ENCODE peak calls at places on chromosomes 12 and 14, in nine cellular contexts. B, L, K, R, Y, Z, X, E and H are unnamed samples.

GRCh38 chr14:23183479-23183878 is at the start of gene SLC7A8:
- DNase-seq in B (no peak), L (no peak), K (peak), R (peak), Y (peak), Z (peak), X (no peak), E (no peak), H (no peak)

GRCh38 chr12:66288121-66288520 is 14.2 kb upstream of the HELB start:
- DNase-seq in B (no peak), L (no peak), K (no peak), R (peak), Y (no peak), Z (no peak), X (no peak), E (no peak), H (peak)

GRCh38 chr14:85391892-85392291 is 138.1 kb upstream of the FLRT2 start:
- DNase-seq in B (no peak), L (no peak), K (no peak), R (no peak), Y (no peak), Z (no peak), X (no peak), E (no peak), H (no peak)

GRCh38 chr12:77615331-77615730 is 215.4 kb upstream of the NAV3 start:
- DNase-seq in B (peak), L (peak), K (no peak), R (no peak), Y (no peak), Z (no peak), X (no peak), E (no peak), H (peak)

GRCh38 chr12:125643055-125643454 is 577.8 kb downstream of the AACS start:
- DNase-seq in B (no peak), L (no peak), K (no peak), R (no peak), Y (no peak), Z (no peak), X (no peak), E (no peak), H (no peak)

GRCh38 chr12:24975425-24975824 is 26.5 kb upstream of the BCAT1 start:
- DNase-seq in B (no peak), L (no peak), K (no peak), R (no peak), Y (no peak), Z (no peak), X (no peak), E (no peak), H (no peak)

GRCh38 chr14:54881235-54881760 is 21.3 kb downstream of the GCH1 start:
- DNase-seq in B (peak), L (peak), K (no peak), R (no peak), Y (no peak), Z (no peak), X (no peak), E (no peak), H (no peak)

GRCh38 chr14:91580886-91581615 is 70.9 kb upstream of the PPP4R3A start:
- DNase-seq in B (no peak), L (no peak), K (no peak), R (no peak), Y (no peak), Z (no peak), X (no peak), E (no peak), H (no peak)

GRCh38 chr12:93247313-93248057 is 130.2 kb upstream of the NUDT4 start:
- DNase-seq in B (no peak), L (no peak), K (no peak), R (no peak), Y (no peak), Z (no peak), X (no peak), E (no peak), H (no peak)

GRCh38 chr14:93688239-93688666 is 100.0 kb downstream of the PRIMA1 start:
- DNase-seq in B (no peak), L (no peak), K (no peak), R (no peak), Y (no peak), Z (no peak), X (no peak), E (no peak), H (no peak)

GRCh38 chr14:83470466-83470865 is 1936.8 kb upstream of the SEL1L start:
- DNase-seq in B (no peak), L (no peak), K (no peak), R (no peak), Y (no peak), Z (no peak), X (no peak), E (peak), H (no peak)

GRCh38 chr14:89198544-89199329 is 218.3 kb downstream of the FOXN3 start:
- DNase-seq in B (no peak), L (no peak), K (no peak), R (no peak), Y (no peak), Z (no peak), X (no peak), E (no peak), H (peak)

GRCh38 chr14:95597784-95598204 is 62.9 kb downstream of the GLRX5 start:
- DNase-seq in B (peak), L (peak), K (no peak), R (no peak), Y (no peak), Z (no peak), X (no peak), E (no peak), H (no peak)

GRCh38 chr12:53049582-53050318 is at the start of gene TNS2:
- DNase-seq in B (peak), L (no peak), K (peak), R (no peak), Y (peak), Z (peak), X (no peak), E (no peak), H (peak)

GRCh38 chr14:66974397-66975025 is 214.7 kb upstream of the GARIN2 start:
- DNase-seq in B (peak), L (peak), K (no peak), R (no peak), Y (no peak), Z (no peak), X (no peak), E (no peak), H (no peak)

GRCh38 chr14:62081012-62081612 is 318.9 kb downstream of the SNAPC1 start:
- DNase-seq in B (no peak), L (no peak), K (no peak), R (no peak), Y (no peak), Z (no peak), X (no peak), E (no peak), H (no peak)

GRCh38 chr14:104001003-104001402 is 58.7 kb upstream of the RD3L start:
- DNase-seq in B (no peak), L (no peak), K (no peak), R (no peak), Y (no peak), Z (no peak), X (peak), E (no peak), H (peak)

GRCh38 chr12:52524898-52525591 is 4.9 kb upstream of the KRT5 start:
- DNase-seq in B (no peak), L (no peak), K (no peak), R (no peak), Y (no peak), Z (no peak), X (no peak), E (no peak), H (no peak)

GRCh38 chr12:51860986-51861385 is 12.5 kb upstream of the FIGNL2 start:
- DNase-seq in B (no peak), L (no peak), K (no peak), R (no peak), Y (no peak), Z (no peak), X (no peak), E (no peak), H (no peak)

GRCh38 chr14:90509403-90509802 is 112.6 kb downstream of the CALM1 start:
- DNase-seq in B (no peak), L (no peak), K (no peak), R (no peak), Y (no peak), Z (no peak), X (no peak), E (no peak), H (no peak)